ENCODE peak calls at places on chromosomes 5 and 9, in five cellular contexts. One of them, this sample, is unnamed.

GRCh38 chr5:54835642-54836041 is 149.8 kb downstream of the ESM1 start:
- DNase-seq in GM12878: no peak
- DNase-seq in hepatocyte: peak; percentile 28
- DNase-seq in fibroblast of lung: peak; percentile 88
- DNase-seq in colonic mucosa: no peak
- DNase-seq in this sample: no peak

GRCh38 chr9:135156525-135157510 is 69.3 kb downstream of the OLFM1 start:
- DNase-seq in fibroblast of lung: peak; percentile 30
- DNase-seq in hepatocyte: peak; percentile 88
- DNase-seq in GM12878: no peak
- DNase-seq in colonic mucosa: no peak
- DNase-seq in this sample: no peak

GRCh38 chr5:34791761-34792244 is 47.2 kb upstream of the TTC23L start:
- DNase-seq in hepatocyte: peak; percentile 47
- DNase-seq in GM12878: no peak
- DNase-seq in colonic mucosa: no peak
- DNase-seq in fibroblast of lung: peak; percentile 93
- DNase-seq in this sample: no peak

GRCh38 chr9:89943309-89943708 is 338.5 kb downstream of the GADD45G start:
- DNase-seq in colonic mucosa: no peak
- DNase-seq in fibroblast of lung: no peak
- DNase-seq in GM12878: no peak
- DNase-seq in hepatocyte: no peak
- DNase-seq in this sample: no peak

GRCh38 chr5:157827429-157827828 is 31.5 kb downstream of the CLINT1 start:
- DNase-seq in hepatocyte: no peak
- DNase-seq in GM12878: no peak
- DNase-seq in colonic mucosa: no peak
- DNase-seq in fibroblast of lung: peak; percentile 54
- DNase-seq in this sample: no peak

GRCh38 chr5:178422400-178422775 is 167.8 kb downstream of the COL23A1 start:
- DNase-seq in fibroblast of lung: no peak
- DNase-seq in hepatocyte: no peak
- DNase-seq in GM12878: no peak
- DNase-seq in colonic mucosa: no peak
- DNase-seq in this sample: no peak

GRCh38 chr5:9437741-9438240 is 108.1 kb downstream of the SEMA5A start:
- DNase-seq in GM12878: no peak
- DNase-seq in colonic mucosa: no peak
- DNase-seq in fibroblast of lung: peak; percentile 90
- DNase-seq in hepatocyte: no peak
- DNase-seq in this sample: no peak

GRCh38 chr5:135349886-135350285 is 49.1 kb downstream of the MACROH2A1 start:
- DNase-seq in GM12878: no peak
- DNase-seq in colonic mucosa: no peak
- DNase-seq in hepatocyte: no peak
- DNase-seq in fibroblast of lung: no peak
- DNase-seq in this sample: no peak

GRCh38 chr9:37350486-37351190 is 71.9 kb upstream of the GRHPR start:
- DNase-seq in fibroblast of lung: peak; percentile 78
- DNase-seq in colonic mucosa: no peak
- DNase-seq in GM12878: no peak
- DNase-seq in hepatocyte: no peak
- DNase-seq in this sample: no peak

GRCh38 chr9:89421595-89421994 is 76.3 kb downstream of the SEMA4D start:
- DNase-seq in colonic mucosa: no peak
- DNase-seq in fibroblast of lung: peak; percentile 71
- DNase-seq in GM12878: no peak
- DNase-seq in hepatocyte: no peak
- DNase-seq in this sample: no peak

GRCh38 chr5:34813473-34813872 is 25.5 kb upstream of the TTC23L start:
- DNase-seq in GM12878: no peak
- DNase-seq in fibroblast of lung: peak; percentile 46
- DNase-seq in hepatocyte: no peak
- DNase-seq in colonic mucosa: no peak
- DNase-seq in this sample: no peak

GRCh38 chr5:164048527-164048926 is 543.1 kb downstream of the MAT2B start:
- DNase-seq in hepatocyte: no peak
- DNase-seq in fibroblast of lung: peak; percentile 25
- DNase-seq in colonic mucosa: no peak
- DNase-seq in GM12878: no peak
- DNase-seq in this sample: no peak

GRCh38 chr5:35671516-35671915 is 53.9 kb downstream of the SPEF2 start:
- DNase-seq in GM12878: no peak
- DNase-seq in hepatocyte: no peak
- DNase-seq in colonic mucosa: no peak
- DNase-seq in fibroblast of lung: peak; percentile 13
- DNase-seq in this sample: no peak

GRCh38 chr9:15079989-15080388 is 169.8 kb upstream of the FREM1 start:
- DNase-seq in fibroblast of lung: no peak
- DNase-seq in colonic mucosa: no peak
- DNase-seq in hepatocyte: no peak
- DNase-seq in GM12878: no peak
- DNase-seq in this sample: no peak

GRCh38 chr5:42889311-42889933 is 77.7 kb upstream of the SELENOP start:
- DNase-seq in GM12878: no peak
- DNase-seq in hepatocyte: peak; percentile 91
- DNase-seq in colonic mucosa: peak; percentile 91
- DNase-seq in fibroblast of lung: peak; percentile 46
- DNase-seq in this sample: peak; percentile 51

GRCh38 chr9:135046156-135047025 is 41.1 kb upstream of the OLFM1 start:
- DNase-seq in fibroblast of lung: no peak
- DNase-seq in GM12878: no peak
- DNase-seq in colonic mucosa: no peak
- DNase-seq in hepatocyte: no peak
- DNase-seq in this sample: no peak

GRCh38 chr5:65172486-65173129 is 309.1 kb downstream of the ADAMTS6 start:
- DNase-seq in colonic mucosa: no peak
- DNase-seq in fibroblast of lung: peak; percentile 99
- DNase-seq in hepatocyte: no peak
- DNase-seq in GM12878: peak; percentile 48
- DNase-seq in this sample: no peak

GRCh38 chr9:2257530-2257929 is 242.4 kb downstream of the SMARCA2 start:
- DNase-seq in GM12878: no peak
- DNase-seq in fibroblast of lung: no peak
- DNase-seq in hepatocyte: no peak
- DNase-seq in colonic mucosa: no peak
- DNase-seq in this sample: no peak

DNA sequence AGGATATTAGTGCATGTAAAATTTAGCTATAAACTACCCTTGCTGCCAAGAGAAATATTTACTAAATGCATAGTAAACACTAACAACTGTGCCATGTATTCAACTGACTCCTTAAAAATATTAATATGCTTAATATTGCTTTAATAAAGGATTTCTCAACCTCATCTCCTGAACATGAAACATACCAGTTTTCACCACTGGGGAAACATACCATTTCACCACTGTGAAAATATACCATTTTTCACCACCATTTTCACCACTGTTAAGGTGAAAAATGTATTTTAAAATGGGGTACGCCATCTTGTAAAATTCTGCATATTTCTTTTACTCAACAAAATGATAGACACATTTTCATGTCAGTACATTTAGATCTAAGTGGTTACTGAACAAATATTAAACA is 4.5 kb downstream of the RAB14 start:
- DNase-seq in colonic mucosa: no peak
- DNase-seq in fibroblast of lung: no peak
- DNase-seq in GM12878: no peak
- DNase-seq in hepatocyte: no peak
- DNase-seq in this sample: no peak
- TF ChIP-seq CTCF in colonic mucosa: no peak
- TF ChIP-seq CTCF in fibroblast of lung: no peak
- TF ChIP-seq CTCF in GM12878: peak; percentile 6
- TF ChIP-seq CTCF in hepatocyte: no peak
- TF ChIP-seq CTCF in this sample: no peak

GRCh38 chr9:128120061-128120740 is 7.3 kb downstream of the PTGES2 start:
- DNase-seq in fibroblast of lung: no peak
- DNase-seq in colonic mucosa: no peak
- DNase-seq in hepatocyte: no peak
- DNase-seq in GM12878: no peak
- DNase-seq in this sample: no peak

GRCh38 chr9:128116104-128117083 is 11.1 kb downstream of the PTGES2 start:
- DNase-seq in fibroblast of lung: no peak
- DNase-seq in colonic mucosa: no peak
- DNase-seq in hepatocyte: no peak
- DNase-seq in GM12878: no peak
- DNase-seq in this sample: no peak

GRCh38 chr9:128118472-128118857 is 9.1 kb downstream of the PTGES2 start:
- DNase-seq in colonic mucosa: no peak
- DNase-seq in fibroblast of lung: no peak
- DNase-seq in hepatocyte: no peak
- DNase-seq in GM12878: no peak
- DNase-seq in this sample: no peak

GRCh38 chr9:128118971-128119665 is 8.4 kb downstream of the PTGES2 start:
- DNase-seq in GM12878: no peak
- DNase-seq in colonic mucosa: no peak
- DNase-seq in fibroblast of lung: no peak
- DNase-seq in hepatocyte: no peak
- DNase-seq in this sample: no peak

GRCh38 chr9:128117613-128118471 is 9.7 kb downstream of the PTGES2 start:
- DNase-seq in fibroblast of lung: peak; percentile 69
- DNase-seq in colonic mucosa: peak; percentile 98
- DNase-seq in GM12878: no peak
- DNase-seq in hepatocyte: peak; percentile 95
- DNase-seq in this sample: peak; percentile 96
- H3K27ac ChIP-seq in fibroblast of lung: no peak overlapping the region
- H3K27ac ChIP-seq in colonic mucosa: peak overlapping the region; percentile 94
- H3K27ac ChIP-seq in GM12878: no peak overlapping the region
- H3K27ac ChIP-seq in hepatocyte: peak overlapping the region; percentile 86
- H3K27ac ChIP-seq in this sample: no peak overlapping the region

GRCh38 chr9:40913096-40913719 is 215.3 kb downstream of the FOXD4L6 start:
- DNase-seq in fibroblast of lung: no peak
- DNase-seq in hepatocyte: no peak
- DNase-seq in GM12878: no peak
- DNase-seq in colonic mucosa: no peak
- DNase-seq in this sample: no peak

GRCh38 chr9:40913928-40914673 is 214.4 kb downstream of the FOXD4L6 start:
- DNase-seq in fibroblast of lung: no peak
- DNase-seq in hepatocyte: no peak
- DNase-seq in colonic mucosa: no peak
- DNase-seq in GM12878: no peak
- DNase-seq in this sample: no peak

GRCh38 chr9:40907657-40908624 is 220.5 kb downstream of the FOXD4L6 start:
- DNase-seq in hepatocyte: no peak
- DNase-seq in colonic mucosa: no peak
- DNase-seq in GM12878: no peak
- DNase-seq in fibroblast of lung: no peak
- DNase-seq in this sample: no peak

GRCh38 chr9:40911647-40912046 is 216.8 kb downstream of the FOXD4L6 start:
- DNase-seq in GM12878: no peak
- DNase-seq in colonic mucosa: no peak
- DNase-seq in fibroblast of lung: no peak
- DNase-seq in hepatocyte: no peak
- DNase-seq in this sample: no peak

GRCh38 chr9:40909821-40910220 is 218.7 kb downstream of the FOXD4L6 start:
- DNase-seq in colonic mucosa: no peak
- DNase-seq in fibroblast of lung: no peak
- DNase-seq in hepatocyte: no peak
- DNase-seq in GM12878: no peak
- DNase-seq in this sample: no peak
- H3K9me3 ChIP-seq in colonic mucosa: peaks cover 11% of the 10 kb centered on the region
- H3K9me3 ChIP-seq in fibroblast of lung: no peaks in the 10 kb centered on the region
- H3K9me3 ChIP-seq in hepatocyte: peaks cover 50% of the 10 kb centered on the region
- H3K9me3 ChIP-seq in GM12878: peaks cover 2% of the 10 kb centered on the region
- H3K9me3 ChIP-seq in this sample: peaks cover 21% of the 10 kb centered on the region

DNA sequence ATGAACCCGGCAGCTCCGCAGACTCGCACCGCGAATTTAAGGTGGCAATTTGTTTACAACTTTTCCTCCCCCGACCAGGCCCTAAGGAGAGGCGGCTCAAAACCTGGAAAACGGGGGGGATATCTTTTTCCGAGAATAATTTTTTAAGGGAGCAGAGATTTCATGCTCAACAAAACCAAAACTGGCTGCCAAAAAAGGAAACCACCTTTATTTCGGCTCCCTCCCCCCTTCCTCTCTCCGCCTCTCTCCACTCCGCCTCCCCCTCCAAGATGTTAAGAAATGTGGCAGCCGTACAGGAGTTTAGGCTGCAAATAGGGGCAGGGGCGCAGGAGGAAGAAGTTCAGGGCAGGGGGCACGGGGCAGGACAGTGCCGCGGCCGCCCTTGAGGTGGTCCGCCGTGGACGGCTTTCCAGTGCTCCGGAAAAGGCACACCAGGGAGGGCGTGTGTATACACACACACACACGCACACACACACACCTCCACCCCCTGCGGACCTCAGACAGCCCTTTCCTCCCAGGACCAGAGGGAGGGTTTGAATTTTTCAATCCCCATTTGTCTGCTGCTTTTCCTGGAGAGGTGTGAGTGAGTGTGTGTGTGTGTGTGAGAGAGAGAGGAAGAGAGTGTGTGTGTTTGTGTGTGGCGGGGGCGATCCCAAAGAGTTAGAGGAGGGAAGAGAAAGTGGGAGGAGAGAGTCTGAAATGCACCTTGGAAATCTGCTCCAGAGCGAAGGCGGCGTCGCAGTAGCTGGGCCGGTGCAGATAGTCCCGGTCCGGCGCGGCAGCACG is 9.1 kb downstream of the PTCH1 start:
- DNase-seq in GM12878: no peak
- DNase-seq in colonic mucosa: peak; percentile 72
- DNase-seq in fibroblast of lung: peak; percentile 77
- DNase-seq in hepatocyte: peak; percentile 60
- DNase-seq in this sample: peak; percentile 58
- TF ChIP-seq CTCF in GM12878: no peak
- TF ChIP-seq CTCF in colonic mucosa: no peak
- TF ChIP-seq CTCF in fibroblast of lung: no peak
- TF ChIP-seq CTCF in hepatocyte: no peak
- TF ChIP-seq CTCF in this sample: no peak